ENCODE peak calls at places on chromosomes 13 and 19, in ten cellular contexts. S is Right ventricle myocardium superior; F is A549; W is left lung; U is CD4-positive, alpha-beta T cell; D is Right ventricle myocardium inferior; X is CD8-positive, alpha-beta T cell; J is HCT116; K is left lobe of liver; A is gastroesophageal sphincter. M is an unnamed sample.

GRCh38 chr13:52361225-52361624 is 44.7 kb downstream of the THSD1 start:
- ATAC-seq in S (no peak), F (no peak), W (no peak), U (no peak), D (no peak), X (no peak), J (no peak), K (no peak), A (no peak), M (no peak)

GRCh38 chr19:39146686-39147450 is 21.3 kb downstream of the PAK4 start:
- ATAC-seq in S (no peak), F (no peak), W (no peak), U (no peak), D (no peak), X (no peak), J (no peak), K (no peak), A (no peak), M (no peak)

GRCh38 chr19:46976845-46977320 is 42.8 kb upstream of the NPAS1 start:
- ATAC-seq in S (peak; percentile 52), F (peak; percentile 47), W (peak; percentile 57), U (no peak), D (peak; percentile 42), X (no peak), J (peak; percentile 31), K (peak; percentile 15), A (peak; percentile 15), M (peak; percentile 63)

GRCh38 chr19:47529018-47529742 is 14.3 kb upstream of the NAPA start:
- ATAC-seq in S (no peak), F (no peak), W (no peak), U (no peak), D (no peak), X (no peak), J (no peak), K (no peak), A (no peak), M (no peak)

GRCh38 chr13:80469841-80470378 is 129.0 kb upstream of the SPRY2 start:
- ATAC-seq in S (peak; percentile 98), F (peak; percentile 85), W (peak; percentile 90), U (no peak), D (peak; percentile 99), X (no peak), J (no peak), K (peak; percentile 26), A (peak; percentile 99), M (peak; percentile 93)

GRCh38 chr13:28347456-28348371 is 147.2 kb downstream of the FLT1 start:
- ATAC-seq in S (no peak), F (no peak), W (no peak), U (no peak), D (no peak), X (no peak), J (no peak), K (no peak), A (no peak), M (no peak)

GRCh38 chr19:3257071-3257470 is 32.6 kb downstream of the CELF5 start:
- ATAC-seq in S (no peak), F (no peak), W (no peak), U (no peak), D (no peak), X (no peak), J (no peak), K (no peak), A (no peak), M (no peak)

GRCh38 chr13:29140277-29140676 is 320.1 kb downstream of the MTUS2 start:
- ATAC-seq in S (peak; percentile 95), F (no peak), W (peak; percentile 14), U (no peak), D (peak; percentile 90), X (no peak), J (no peak), K (peak; percentile 48), A (peak; percentile 96), M (peak; percentile 90)

GRCh38 chr19:54393381-54393780 is 21.9 kb upstream of the TTYH1 start:
- ATAC-seq in S (no peak), F (no peak), W (no peak), U (no peak), D (no peak), X (no peak), J (no peak), K (no peak), A (no peak), M (no peak)

GRCh38 chr19:32469796-32470195 is 64.2 kb downstream of the DPY19L3 start:
- ATAC-seq in S (no peak), F (no peak), W (no peak), U (no peak), D (no peak), X (no peak), J (no peak), K (no peak), A (no peak), M (no peak)

GRCh38 chr13:24264976-24265375 is 44.4 kb upstream of the C1QTNF9 start:
- ATAC-seq in S (no peak), F (no peak), W (peak; percentile 92), U (peak; percentile 87), D (no peak), X (peak; percentile 88), J (no peak), K (no peak), A (no peak), M (no peak)

GRCh38 chr13:28964831-28965230 is 144.7 kb downstream of the MTUS2 start:
- ATAC-seq in S (peak; percentile 35), F (no peak), W (no peak), U (no peak), D (no peak), X (no peak), J (no peak), K (no peak), A (no peak), M (no peak)

GRCh38 chr13:48678316-48678715 is 24.6 kb downstream of the CYSLTR2 start:
- ATAC-seq in S (no peak), F (no peak), W (no peak), U (no peak), D (no peak), X (no peak), J (no peak), K (no peak), A (no peak), M (no peak)

GRCh38 chr19:10112037-10112751 is 701 bp downstream of the P2RY11 start:
- ATAC-seq in S (peak; percentile 18), F (peak; percentile 5), W (peak; percentile 18), U (peak; percentile 72), D (peak; percentile 1), X (peak; percentile 62), J (peak; percentile 6), K (no peak), A (no peak), M (no peak)

GRCh38 chr19:5632657-5633056 is 9.8 kb downstream of the SAFB start:
- ATAC-seq in S (no peak), F (no peak), W (no peak), U (no peak), D (no peak), X (no peak), J (no peak), K (peak; percentile 61), A (no peak), M (no peak)

GRCh38 chr13:27476943-27477681 is 26.7 kb upstream of the MTIF3 start:
- ATAC-seq in S (no peak), F (peak; percentile 96), W (peak; percentile 84), U (peak; percentile 78), D (no peak), X (no peak), J (no peak), K (peak; percentile 78), A (no peak), M (no peak)

GRCh38 chr13:83065136-83065535 is 817.1 kb downstream of the SLITRK1 start:
- ATAC-seq in S (peak; percentile 71), F (no peak), W (peak; percentile 51), U (no peak), D (peak; percentile 78), X (no peak), J (no peak), K (no peak), A (peak; percentile 99), M (peak; percentile 86)

GRCh38 chr13:75444016-75444415 is 38.0 kb downstream of the TBC1D4 start:
- ATAC-seq in S (no peak), F (no peak), W (no peak), U (no peak), D (no peak), X (no peak), J (no peak), K (no peak), A (no peak), M (no peak)